ENCODE peak calls at places on chromosomes 6 and 20, in eight cellular contexts. One of them, this sample, is unnamed.

GRCh38 chr6:41088451-41088850 is 15.7 kb downstream of the NFYA start:
- DNase-seq in CD4-positive, alpha-beta T cell: no peak
- DNase-seq in activated B cell treated with CpG ODN at 0.5 μM for 24 hours: no peak
- DNase-seq in NCI-H2081: no peak
- DNase-seq in activated naive CD4-positive, alpha-beta T cell: no peak
- DNase-seq in putamen: no peak
- DNase-seq in activated CD8-positive, alpha-beta memory T cell treated with anti-CD3 and anti-CD28 coated beads for 4 hours: no peak
- DNase-seq in T follicular helper cell: no peak
- DNase-seq in this sample: no peak

GRCh38 chr6:129672883-129673631 is 36.9 kb downstream of the ARHGAP18 start:
- DNase-seq in activated CD8-positive, alpha-beta memory T cell treated with anti-CD3 and anti-CD28 coated beads for 4 hours: no peak
- DNase-seq in activated B cell treated with CpG ODN at 0.5 μM for 24 hours: no peak
- DNase-seq in putamen: no peak
- DNase-seq in activated naive CD4-positive, alpha-beta T cell: no peak
- DNase-seq in NCI-H2081: no peak
- DNase-seq in CD4-positive, alpha-beta T cell: no peak
- DNase-seq in T follicular helper cell: no peak
- DNase-seq in this sample: no peak

GRCh38 chr20:7113577-7114466 is 346.3 kb downstream of the BMP2 start:
- DNase-seq in putamen: peak
- DNase-seq in NCI-H2081: peak
- DNase-seq in activated CD8-positive, alpha-beta memory T cell treated with anti-CD3 and anti-CD28 coated beads for 4 hours: no peak
- DNase-seq in activated naive CD4-positive, alpha-beta T cell: no peak
- DNase-seq in activated B cell treated with CpG ODN at 0.5 μM for 24 hours: no peak
- DNase-seq in T follicular helper cell: no peak
- DNase-seq in CD4-positive, alpha-beta T cell: no peak
- DNase-seq in this sample: no peak

GRCh38 chr20:661474-662288 is 8.7 kb upstream of the SRXN1 start:
- DNase-seq in T follicular helper cell: no peak
- DNase-seq in putamen: no peak
- DNase-seq in activated naive CD4-positive, alpha-beta T cell: no peak
- DNase-seq in activated CD8-positive, alpha-beta memory T cell treated with anti-CD3 and anti-CD28 coated beads for 4 hours: no peak
- DNase-seq in activated B cell treated with CpG ODN at 0.5 μM for 24 hours: no peak
- DNase-seq in NCI-H2081: no peak
- DNase-seq in CD4-positive, alpha-beta T cell: no peak
- DNase-seq in this sample: no peak

GRCh38 chr6:32462609-32463008 is 22.9 kb downstream of the HLA-DRA start:
- DNase-seq in activated CD8-positive, alpha-beta memory T cell treated with anti-CD3 and anti-CD28 coated beads for 4 hours: no peak
- DNase-seq in NCI-H2081: no peak
- DNase-seq in putamen: no peak
- DNase-seq in activated B cell treated with CpG ODN at 0.5 μM for 24 hours: no peak
- DNase-seq in T follicular helper cell: no peak
- DNase-seq in CD4-positive, alpha-beta T cell: no peak
- DNase-seq in activated naive CD4-positive, alpha-beta T cell: no peak
- DNase-seq in this sample: peak

GRCh38 chr6:45411959-45412358 is 34.2 kb upstream of the SUPT3H start:
- DNase-seq in activated B cell treated with CpG ODN at 0.5 μM for 24 hours: no peak
- DNase-seq in activated naive CD4-positive, alpha-beta T cell: no peak
- DNase-seq in CD4-positive, alpha-beta T cell: no peak
- DNase-seq in activated CD8-positive, alpha-beta memory T cell treated with anti-CD3 and anti-CD28 coated beads for 4 hours: no peak
- DNase-seq in T follicular helper cell: no peak
- DNase-seq in NCI-H2081: no peak
- DNase-seq in putamen: no peak
- DNase-seq in this sample: no peak

GRCh38 chr6:141932685-141933084 is 200.0 kb upstream of the GJE1 start:
- DNase-seq in putamen: no peak
- DNase-seq in activated B cell treated with CpG ODN at 0.5 μM for 24 hours: no peak
- DNase-seq in activated CD8-positive, alpha-beta memory T cell treated with anti-CD3 and anti-CD28 coated beads for 4 hours: no peak
- DNase-seq in activated naive CD4-positive, alpha-beta T cell: no peak
- DNase-seq in NCI-H2081: no peak
- DNase-seq in CD4-positive, alpha-beta T cell: no peak
- DNase-seq in T follicular helper cell: no peak
- DNase-seq in this sample: no peak

GRCh38 chr20:61448396-61448795 is 196.3 kb downstream of the CDH4 start:
- DNase-seq in activated B cell treated with CpG ODN at 0.5 μM for 24 hours: no peak
- DNase-seq in CD4-positive, alpha-beta T cell: no peak
- DNase-seq in putamen: no peak
- DNase-seq in T follicular helper cell: no peak
- DNase-seq in NCI-H2081: no peak
- DNase-seq in activated CD8-positive, alpha-beta memory T cell treated with anti-CD3 and anti-CD28 coated beads for 4 hours: no peak
- DNase-seq in activated naive CD4-positive, alpha-beta T cell: no peak
- DNase-seq in this sample: no peak

GRCh38 chr6:156803353-156803752 is 26.2 kb downstream of the ARID1B start:
- DNase-seq in activated B cell treated with CpG ODN at 0.5 μM for 24 hours: no peak
- DNase-seq in activated CD8-positive, alpha-beta memory T cell treated with anti-CD3 and anti-CD28 coated beads for 4 hours: no peak
- DNase-seq in putamen: no peak
- DNase-seq in activated naive CD4-positive, alpha-beta T cell: no peak
- DNase-seq in T follicular helper cell: no peak
- DNase-seq in CD4-positive, alpha-beta T cell: no peak
- DNase-seq in NCI-H2081: no peak
- DNase-seq in this sample: no peak